ENCODE peak calls at places on chromosomes 12 and 14, in nine cellular contexts. G, Q, F, Y, P, L, D, X and I are unnamed samples.

GRCh38 chr14:72680853-72681640 is 212.9 kb downstream of the DPF3 start:
- DNase-seq in Y (no peak), X (no peak), G (no peak), P (no peak), D (no peak), Q (no peak), L (no peak), F (no peak), I (no peak)

GRCh38 chr12:111692575-111693210 is 6.8 kb downstream of the ACAD10 start:
- DNase-seq in Y (no peak), P (no peak), D (no peak), L (no peak), G (no peak), F (no peak), Q (no peak), X (no peak), I (no peak)

GRCh38 chr14:93969082-93969828 is 7.1 kb downstream of the ASB2 start:
- DNase-seq in L (no peak), Q (no peak), Y (no peak), G (no peak), F (no peak), P (no peak), D (no peak), X (no peak), I (no peak)

GRCh38 chr14:55850803-55851202 is 267.4 kb upstream of the PELI2 start:
- DNase-seq in L (no peak), G (no peak), D (no peak), P (peak), Q (no peak), Y (no peak), F (no peak), X (peak), I (no peak)

GRCh38 chr12:91877461-91878230 is 268.0 kb downstream of the BTG1 start:
- DNase-seq in G (peak), L (no peak), Y (no peak), Q (no peak), P (no peak), F (no peak), X (no peak), D (no peak), I (peak)

GRCh38 chr12:30754383-30754749 is 385 bp downstream of the CAPRIN2 start:
- DNase-seq in D (no peak), X (no peak), G (no peak), P (no peak), F (no peak), Q (no peak), Y (no peak), L (no peak), I (no peak)

GRCh38 chr12:57626111-57626928 is 6.7 kb downstream of the B4GALNT1 start:
- DNase-seq in D (peak), L (no peak), Y (no peak), G (no peak), Q (no peak), F (no peak), P (no peak), X (no peak), I (no peak)

GRCh38 chr12:59452746-59453145 is 143.1 kb upstream of the SLC16A7 start:
- DNase-seq in L (no peak), F (no peak), P (no peak), X (no peak), G (no peak), D (no peak), Y (no peak), Q (no peak), I (no peak)

GRCh38 chr12:46549527-46550265 is 177.1 kb upstream of the SLC38A2 start:
- DNase-seq in P (peak), Y (no peak), F (no peak), X (peak), G (no peak), L (no peak), D (no peak), Q (no peak), I (peak)

GRCh38 chr14:102568115-102568614 is 24.3 kb upstream of the RCOR1 start:
- DNase-seq in F (no peak), P (no peak), G (no peak), Y (no peak), L (no peak), Q (no peak), D (no peak), X (peak), I (peak)